ENCODE peak calls at places on chromosomes 3 and 15, in four cellular contexts. R is RWPE1, T is BJ, D is upper lobe of left lung. C is an unnamed sample.

GRCh38 chr3:13023251-13024055 is 49.8 kb downstream of the IQSEC1 start:
- DNase-seq in R (no peak), T (no peak), D (no peak), C (peak)

GRCh38 chr15:100220058-100220728 is 121.6 kb downstream of the ADAMTS17 start:
- DNase-seq in R (no peak), T (no peak), D (no peak), C (no peak)

GRCh38 chr3:142853270-142854163 is 35.4 kb downstream of the PCOLCE2 start:
- DNase-seq in R (peak), T (no peak), D (no peak), C (no peak)

GRCh38 chr3:185067173-185067572 is 85.7 kb downstream of the C3orf70 start:
- DNase-seq in R (no peak), T (no peak), D (no peak), C (no peak)

GRCh38 chr15:82874267-82874666 is 64.8 kb downstream of the WHAMM start:
- DNase-seq in R (no peak), T (no peak), D (no peak), C (no peak)

GRCh38 chr15:50820808-50821382 is 55.4 kb upstream of the SPPL2A start:
- DNase-seq in R (no peak), T (no peak), D (no peak), C (no peak)

GRCh38 chr3:101466465-101467309 is 46.3 kb downstream of the SENP7 start:
- DNase-seq in R (no peak), T (no peak), D (peak), C (no peak)

GRCh38 chr3:100400424-100400781 is 486 bp downstream of the TOMM70 start:
- DNase-seq in R (peak), T (no peak), D (no peak), C (peak)

GRCh38 chr3:39183231-39184080 is 8.9 kb downstream of the XIRP1 start:
- DNase-seq in R (no peak), T (no peak), D (peak), C (no peak)

GRCh38 chr15:95784508-95784907 is 546.0 kb upstream of the NR2F2 start:
- DNase-seq in R (no peak), T (no peak), D (no peak), C (no peak)

GRCh38 chr3:30034246-30034991 is 572.0 kb upstream of the TGFBR2 start:
- DNase-seq in R (no peak), T (no peak), D (no peak), C (no peak)

GRCh38 chr3:54533856-54534255 is 394.0 kb downstream of the LRTM1 start:
- DNase-seq in R (no peak), T (no peak), D (no peak), C (no peak)

GRCh38 chr3:52218454-52218853 is 7.0 kb downstream of the TLR9 start:
- DNase-seq in R (no peak), T (no peak), D (no peak), C (no peak)

GRCh38 chr15:31485911-31486461 is 159.4 kb downstream of the KLF13 start:
- DNase-seq in R (no peak), T (no peak), D (no peak), C (no peak)

DNA sequence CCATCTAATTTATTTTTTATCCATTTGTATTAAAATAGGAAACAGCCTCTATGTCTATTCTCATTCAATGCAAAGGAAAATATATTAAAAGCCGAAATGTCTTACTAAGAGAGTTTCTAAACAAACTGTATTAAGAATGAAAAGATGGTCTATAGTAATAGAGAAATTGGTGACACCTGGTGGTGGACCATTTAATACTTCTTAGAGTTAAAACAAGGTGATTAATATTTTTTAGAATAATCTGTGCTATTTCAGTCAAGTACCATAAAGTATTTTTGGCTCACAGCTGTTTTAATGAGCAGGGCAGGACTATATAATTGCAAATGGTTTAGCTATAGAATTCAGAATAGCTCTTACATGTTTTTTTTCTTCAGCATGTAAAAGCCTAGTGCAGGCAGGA is 55.7 kb downstream of the SYNPR start:
- DNase-seq in R (no peak), T (no peak), D (no peak), C (no peak)
- TF ChIP-seq CTCF in R (peak), T (peak), D (no peak), C (no peak)

GRCh38 chr3:48716982-48717746 is at the start of gene IP6K2:
- DNase-seq in R (peak), T (peak), D (peak), C (peak)
- TF ChIP-seq CTCF in R (no peak), T (no peak), D (no peak), C (no peak)

GRCh38 chr15:43510230-43511011 is 7.0 kb upstream of the MAP1A start:
- DNase-seq in R (peak), T (peak), D (peak), C (peak)
- TF ChIP-seq CTCF in R (no peak), T (peak), D (peak), C (no peak)

GRCh38 chr3:131047582-131047981 is 20.9 kb downstream of the NEK11 start:
- DNase-seq in R (no peak), T (no peak), D (no peak), C (no peak)
- TF ChIP-seq CTCF in R (no peak), T (no peak), D (no peak), C (no peak)

GRCh38 chr15:60324706-60325438 is 72.9 kb downstream of the ANXA2 start:
- DNase-seq in R (no peak), T (no peak), D (no peak), C (no peak)

GRCh38 chr15:60326343-60326742 is 71.4 kb downstream of the ANXA2 start:
- DNase-seq in R (no peak), T (no peak), D (no peak), C (no peak)

GRCh38 chr15:60325905-60326304 is 71.9 kb downstream of the ANXA2 start:
- DNase-seq in R (no peak), T (no peak), D (no peak), C (no peak)

GRCh38 chr15:60326824-60327654 is 70.7 kb downstream of the ANXA2 start:
- DNase-seq in R (peak), T (no peak), D (no peak), C (peak)

GRCh38 chr15:60328852-60329443 is 68.8 kb downstream of the ANXA2 start:
- DNase-seq in R (no peak), T (no peak), D (no peak), C (no peak)
- TF ChIP-seq CTCF in R (peak), T (peak), D (peak), C (peak)